ENCODE peak calls at places on chromosome X, in five cellular contexts. N is NCI-H510A treated with DMSO at 0.1 percent for 48 hours, Q is prostate gland, D is T-helper 2 cell, C is cardiac fibroblast. V is an unnamed sample.

GRCh38 chrX:155334486-155335316 is at the start of gene CLIC2:
- DNase-seq in N (no peak), Q (no peak), D (no peak), C (peak), V (no peak)

GRCh38 chrX:68686684-68687045 is 39.2 kb downstream of the STARD8 start:
- DNase-seq in Q (peak), D (no peak), N (no peak), C (peak), V (no peak)

GRCh38 chrX:22577181-22577580 is 304.5 kb downstream of the CBLL2 start:
- DNase-seq in D (no peak), Q (no peak), N (no peak), C (peak), V (no peak)

GRCh38 chrX:16199343-16199742 is 32.1 kb downstream of the MAGEB17 start:
- DNase-seq in N (no peak), Q (no peak), C (no peak), D (no peak), V (no peak)

GRCh38 chrX:118698516-118699247 is 28.7 kb upstream of the IL13RA1 start:
- DNase-seq in Q (no peak), C (peak), N (no peak), D (no peak), V (no peak)

GRCh38 chrX:128425546-128425945 is 373.3 kb upstream of the ACTRT1 start:
- DNase-seq in N (no peak), C (no peak), D (no peak), Q (no peak), V (no peak)

GRCh38 chrX:115972717-115973116 is 197.8 kb upstream of the AGTR2 start:
- DNase-seq in Q (no peak), N (no peak), D (no peak), C (peak), V (no peak)

GRCh38 chrX:41870719-41871151 is 52.6 kb downstream of the CASK start:
- DNase-seq in N (peak), D (no peak), C (no peak), Q (no peak), V (no peak)

GRCh38 chrX:65607070-65607742 is 60.2 kb upstream of the MSN start:
- DNase-seq in N (no peak), Q (no peak), C (peak), D (no peak), V (no peak)

GRCh38 chrX:67342138-67342537 is 201.7 kb upstream of the AR start:
- DNase-seq in D (no peak), N (no peak), Q (no peak), C (no peak), V (no peak)

GRCh38 chrX:70030242-70030823 is 19.4 kb downstream of the AWAT2 start:
- DNase-seq in C (peak), D (no peak), N (peak), Q (peak), V (no peak)

GRCh38 chrX:128616933-128617332 is 564.7 kb upstream of the ACTRT1 start:
- DNase-seq in C (no peak), Q (no peak), N (no peak), D (no peak), V (no peak)

GRCh38 chrX:10833299-10834169 is 213.1 kb upstream of the MID1 start:
- DNase-seq in D (no peak), N (peak), C (peak), Q (peak), V (no peak)

GRCh38 chrX:119427024-119427794 is 28.1 kb downstream of the SLC25A43 start:
- DNase-seq in D (no peak), Q (no peak), N (no peak), C (peak), V (no peak)

GRCh38 chrX:23031600-23031999 is 31.8 kb downstream of the DDX53 start:
- DNase-seq in N (no peak), C (no peak), D (no peak), Q (no peak), V (no peak)

GRCh38 chrX:145848451-145848850 is 30.8 kb downstream of the SLITRK2 start:
- DNase-seq in C (no peak), N (no peak), Q (no peak), D (no peak), V (no peak)

GRCh38 chrX:109384569-109385174 is 97.2 kb downstream of the GUCY2F start:
- DNase-seq in D (no peak), N (no peak), C (peak), Q (no peak), V (no peak)

GRCh38 chrX:137431693-137432488 is 134.0 kb upstream of the ZIC3 start:
- DNase-seq in D (no peak), N (no peak), Q (no peak), C (no peak), V (no peak)

GRCh38 chrX:57137481-57137880 is 284 bp upstream of the SPIN2A start:
- DNase-seq in C (peak), N (peak), Q (no peak), D (no peak), V (no peak)

GRCh38 chrX:152892499-152892898 is 5.4 kb upstream of the ZNF185 start:
- DNase-seq in Q (no peak), C (no peak), D (no peak), N (no peak), V (no peak)

GRCh38 chrX:108169768-108170167 is 78.2 kb downstream of the ATG4A start:
- DNase-seq in D (no peak), Q (no peak), C (no peak), N (no peak), V (no peak)

GRCh38 chrX:67614414-67614813 is 70.6 kb downstream of the AR start:
- DNase-seq in D (no peak), C (peak), N (no peak), Q (no peak), V (peak)

GRCh38 chrX:49101629-49101984 is 21.9 kb upstream of the WDR45 start:
- DNase-seq in N (no peak), D (no peak), Q (no peak), C (no peak), V (no peak)

GRCh38 chrX:154022108-154022507 is 2.4 kb upstream of the IRAK1 start:
- DNase-seq in C (no peak), D (no peak), Q (no peak), N (no peak), V (no peak)

GRCh38 chrX:13479452-13479813 is 90.0 kb upstream of the EGFL6 start:
- DNase-seq in Q (no peak), C (no peak), N (no peak), D (no peak), V (no peak)